ENCODE peak calls at places on chromosome 21, in six cellular contexts. One of them, this sample, is unnamed.

GRCh38 chr21:36466061-36466511 is 13.8 kb downstream of the CLDN14 start:
- DNase-seq in esophagus squamous epithelium: no peak
- DNase-seq in mammary epithelial cell: no peak
- DNase-seq in lower leg skin: no peak
- DNase-seq in adrenal gland: no peak
- DNase-seq in fibroblast of the aortic adventitia: peak
- DNase-seq in this sample: peak

GRCh38 chr21:43972850-43973633 is 39.1 kb upstream of the TRAPPC10 start:
- DNase-seq in esophagus squamous epithelium: no peak
- DNase-seq in adrenal gland: peak
- DNase-seq in fibroblast of the aortic adventitia: no peak
- DNase-seq in lower leg skin: no peak
- DNase-seq in mammary epithelial cell: no peak
- DNase-seq in this sample: no peak

GRCh38 chr21:36080386-36080785 is 10.6 kb downstream of the CBR1 start:
- DNase-seq in adrenal gland: no peak
- DNase-seq in fibroblast of the aortic adventitia: no peak
- DNase-seq in esophagus squamous epithelium: no peak
- DNase-seq in mammary epithelial cell: peak
- DNase-seq in lower leg skin: no peak
- DNase-seq in this sample: peak

GRCh38 chr21:46549650-46550049 is 55.2 kb downstream of the S100B start:
- DNase-seq in lower leg skin: no peak
- DNase-seq in esophagus squamous epithelium: no peak
- DNase-seq in adrenal gland: peak
- DNase-seq in fibroblast of the aortic adventitia: no peak
- DNase-seq in mammary epithelial cell: no peak
- DNase-seq in this sample: no peak

GRCh38 chr21:29190920-29191319 is 60.5 kb downstream of the MAP3K7CL start:
- DNase-seq in esophagus squamous epithelium: no peak
- DNase-seq in lower leg skin: no peak
- DNase-seq in mammary epithelial cell: peak
- DNase-seq in fibroblast of the aortic adventitia: peak
- DNase-seq in adrenal gland: no peak
- DNase-seq in this sample: peak

GRCh38 chr21:18801468-18801867 is 397.9 kb upstream of the TMPRSS15 start:
- DNase-seq in esophagus squamous epithelium: no peak
- DNase-seq in lower leg skin: no peak
- DNase-seq in fibroblast of the aortic adventitia: no peak
- DNase-seq in adrenal gland: no peak
- DNase-seq in mammary epithelial cell: no peak
- DNase-seq in this sample: peak

GRCh38 chr21:39048574-39048973 is 134.7 kb downstream of the PSMG1 start:
- DNase-seq in mammary epithelial cell: peak
- DNase-seq in fibroblast of the aortic adventitia: peak
- DNase-seq in adrenal gland: no peak
- DNase-seq in esophagus squamous epithelium: no peak
- DNase-seq in lower leg skin: no peak
- DNase-seq in this sample: peak

GRCh38 chr21:29797155-29797554 is 142.6 kb downstream of the GRIK1 start:
- DNase-seq in lower leg skin: no peak
- DNase-seq in esophagus squamous epithelium: no peak
- DNase-seq in mammary epithelial cell: no peak
- DNase-seq in fibroblast of the aortic adventitia: no peak
- DNase-seq in adrenal gland: no peak
- DNase-seq in this sample: no peak

GRCh38 chr21:37073417-37074194 is 552 bp downstream of the TTC3 start:
- DNase-seq in fibroblast of the aortic adventitia: peak
- DNase-seq in adrenal gland: peak
- DNase-seq in lower leg skin: peak
- DNase-seq in mammary epithelial cell: no peak
- DNase-seq in esophagus squamous epithelium: no peak
- DNase-seq in this sample: peak

GRCh38 chr21:38925923-38926322 is 120.2 kb downstream of the ETS2 start:
- DNase-seq in adrenal gland: peak
- DNase-seq in mammary epithelial cell: peak
- DNase-seq in esophagus squamous epithelium: no peak
- DNase-seq in fibroblast of the aortic adventitia: peak
- DNase-seq in lower leg skin: peak
- DNase-seq in this sample: peak

GRCh38 chr21:37478821-37479220 is 112.2 kb downstream of the DYRK1A start:
- DNase-seq in esophagus squamous epithelium: no peak
- DNase-seq in mammary epithelial cell: no peak
- DNase-seq in fibroblast of the aortic adventitia: no peak
- DNase-seq in adrenal gland: no peak
- DNase-seq in lower leg skin: no peak
- DNase-seq in this sample: no peak

GRCh38 chr21:14900611-14901010 is 164.2 kb downstream of the NRIP1 start:
- DNase-seq in lower leg skin: no peak
- DNase-seq in esophagus squamous epithelium: no peak
- DNase-seq in mammary epithelial cell: peak
- DNase-seq in fibroblast of the aortic adventitia: peak
- DNase-seq in adrenal gland: no peak
- DNase-seq in this sample: peak

GRCh38 chr21:39445339-39446269 is at the start of gene LCA5L:
- DNase-seq in mammary epithelial cell: peak
- DNase-seq in fibroblast of the aortic adventitia: peak
- DNase-seq in adrenal gland: peak
- DNase-seq in esophagus squamous epithelium: peak
- DNase-seq in lower leg skin: peak
- DNase-seq in this sample: peak

GRCh38 chr21:39637197-39637970 is 24.6 kb downstream of the B3GALT5 start:
- DNase-seq in esophagus squamous epithelium: no peak
- DNase-seq in lower leg skin: no peak
- DNase-seq in mammary epithelial cell: no peak
- DNase-seq in fibroblast of the aortic adventitia: no peak
- DNase-seq in adrenal gland: no peak
- DNase-seq in this sample: no peak

GRCh38 chr21:29304577-29304976 is 5.9 kb downstream of the BACH1 start:
- DNase-seq in fibroblast of the aortic adventitia: no peak
- DNase-seq in adrenal gland: no peak
- DNase-seq in esophagus squamous epithelium: no peak
- DNase-seq in lower leg skin: no peak
- DNase-seq in mammary epithelial cell: no peak
- DNase-seq in this sample: no peak

DNA sequence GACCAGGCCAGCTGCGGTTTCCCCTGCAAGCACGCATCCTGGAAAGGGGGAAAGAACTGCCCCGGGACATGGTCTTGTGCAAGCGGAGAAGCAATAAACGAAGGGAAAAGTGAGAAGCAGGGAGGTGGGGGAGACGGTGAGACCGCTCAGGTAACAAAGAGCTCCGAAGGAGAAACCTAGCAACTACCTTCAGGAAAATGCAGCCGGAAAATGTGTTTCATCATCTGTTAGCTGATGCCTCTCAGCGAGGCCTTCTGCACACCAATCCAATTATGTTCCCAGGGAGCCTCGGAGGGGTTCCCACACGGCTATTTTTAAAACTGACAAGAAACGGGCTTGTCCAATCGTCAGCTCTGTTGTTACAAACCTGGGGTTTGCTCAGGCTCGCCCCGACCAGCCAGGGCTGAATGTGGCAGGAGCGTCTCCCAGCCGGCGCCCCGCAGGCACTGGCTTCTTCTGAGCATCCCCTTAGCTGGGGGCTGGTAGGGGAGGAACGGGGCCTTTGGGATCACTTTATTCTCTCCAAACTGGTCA is 3.4 kb downstream of the RIPK4 start:
- DNase-seq in lower leg skin: no peak
- DNase-seq in fibroblast of the aortic adventitia: no peak
- DNase-seq in esophagus squamous epithelium: no peak
- DNase-seq in adrenal gland: no peak
- DNase-seq in mammary epithelial cell: peak
- DNase-seq in this sample: peak
- TF ChIP-seq CTCF in lower leg skin: no peak
- TF ChIP-seq CTCF in fibroblast of the aortic adventitia: no peak
- TF ChIP-seq CTCF in esophagus squamous epithelium: no peak
- TF ChIP-seq CTCF in adrenal gland: no peak
- TF ChIP-seq CTCF in mammary epithelial cell: no peak
- TF ChIP-seq CTCF in this sample: no peak

GRCh38 chr21:41169258-41169576 is 1.3 kb downstream of the BACE2 start:
- DNase-seq in mammary epithelial cell: no peak
- DNase-seq in fibroblast of the aortic adventitia: no peak
- DNase-seq in adrenal gland: no peak
- DNase-seq in lower leg skin: no peak
- DNase-seq in esophagus squamous epithelium: no peak
- DNase-seq in this sample: no peak
- H3K4me3 ChIP-seq in mammary epithelial cell: peak
- H3K4me3 ChIP-seq in fibroblast of the aortic adventitia: peak
- H3K4me3 ChIP-seq in adrenal gland: no peak
- H3K4me3 ChIP-seq in lower leg skin: no peak
- H3K4me3 ChIP-seq in esophagus squamous epithelium: peak
- H3K4me3 ChIP-seq in this sample: peak

GRCh38 chr21:45074818-45075605 is 632 bp downstream of the ADARB1 start:
- DNase-seq in lower leg skin: peak
- DNase-seq in esophagus squamous epithelium: no peak
- DNase-seq in adrenal gland: no peak
- DNase-seq in fibroblast of the aortic adventitia: peak
- DNase-seq in mammary epithelial cell: peak
- DNase-seq in this sample: peak
- TF ChIP-seq CTCF in lower leg skin: no peak
- TF ChIP-seq CTCF in esophagus squamous epithelium: no peak
- TF ChIP-seq CTCF in adrenal gland: no peak
- TF ChIP-seq CTCF in fibroblast of the aortic adventitia: no peak
- TF ChIP-seq CTCF in mammary epithelial cell: no peak
- TF ChIP-seq CTCF in this sample: no peak

GRCh38 chr21:17050156-17050555 is 462.7 kb upstream of the CXADR start:
- DNase-seq in lower leg skin: no peak
- DNase-seq in adrenal gland: no peak
- DNase-seq in mammary epithelial cell: no peak
- DNase-seq in esophagus squamous epithelium: no peak
- DNase-seq in fibroblast of the aortic adventitia: no peak
- DNase-seq in this sample: no peak

GRCh38 chr21:17044696-17045095 is 468.1 kb upstream of the CXADR start:
- DNase-seq in fibroblast of the aortic adventitia: no peak
- DNase-seq in esophagus squamous epithelium: no peak
- DNase-seq in mammary epithelial cell: no peak
- DNase-seq in adrenal gland: no peak
- DNase-seq in lower leg skin: no peak
- DNase-seq in this sample: no peak

GRCh38 chr21:17048974-17049373 is 463.9 kb upstream of the CXADR start:
- DNase-seq in adrenal gland: no peak
- DNase-seq in fibroblast of the aortic adventitia: no peak
- DNase-seq in lower leg skin: no peak
- DNase-seq in esophagus squamous epithelium: no peak
- DNase-seq in mammary epithelial cell: no peak
- DNase-seq in this sample: no peak

GRCh38 chr21:17050646-17051045 is 462.2 kb upstream of the CXADR start:
- DNase-seq in esophagus squamous epithelium: no peak
- DNase-seq in fibroblast of the aortic adventitia: no peak
- DNase-seq in adrenal gland: no peak
- DNase-seq in lower leg skin: no peak
- DNase-seq in mammary epithelial cell: no peak
- DNase-seq in this sample: no peak

DNA sequence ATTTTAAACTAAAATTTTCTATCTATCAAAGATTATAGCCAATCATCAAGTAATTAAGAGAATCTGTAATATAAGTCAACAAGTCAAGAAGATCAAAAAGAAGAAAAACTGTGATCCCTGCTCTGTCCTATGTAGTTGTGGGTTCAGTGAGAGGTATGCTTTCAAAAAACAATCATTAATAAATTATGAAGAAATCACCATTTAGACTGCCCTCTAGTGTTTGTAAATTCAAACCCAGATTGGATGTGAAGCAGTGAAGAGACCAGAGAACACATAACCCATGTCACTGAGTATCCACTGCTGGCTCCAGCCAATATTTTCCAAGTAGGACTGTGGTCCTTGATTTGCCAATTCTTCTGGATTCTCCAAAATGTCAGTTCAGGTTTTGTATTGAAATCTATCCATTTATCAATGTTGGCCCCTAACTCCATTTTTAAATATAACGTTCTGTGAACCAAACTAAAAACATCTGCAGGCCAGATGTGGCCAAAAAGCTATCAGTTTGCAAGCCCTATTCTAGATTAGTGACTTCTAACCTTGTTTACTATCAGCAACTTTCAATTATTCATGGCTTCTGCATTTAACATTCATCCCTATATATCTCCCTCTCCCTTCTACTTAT is 467.5 kb upstream of the CXADR start:
- DNase-seq in lower leg skin: no peak
- DNase-seq in adrenal gland: no peak
- DNase-seq in fibroblast of the aortic adventitia: peak
- DNase-seq in mammary epithelial cell: peak
- DNase-seq in esophagus squamous epithelium: no peak
- DNase-seq in this sample: peak
- H3K4me3 ChIP-seq in lower leg skin: no peak
- H3K4me3 ChIP-seq in adrenal gland: no peak
- H3K4me3 ChIP-seq in fibroblast of the aortic adventitia: no peak
- H3K4me3 ChIP-seq in mammary epithelial cell: no peak
- H3K4me3 ChIP-seq in esophagus squamous epithelium: no peak
- H3K4me3 ChIP-seq in this sample: no peak

GRCh38 chr21:42047821-42048613 is 23.1 kb upstream of the UMODL1 start:
- DNase-seq in adrenal gland: peak
- DNase-seq in fibroblast of the aortic adventitia: peak
- DNase-seq in lower leg skin: no peak
- DNase-seq in esophagus squamous epithelium: no peak
- DNase-seq in mammary epithelial cell: peak
- DNase-seq in this sample: no peak
- TF ChIP-seq CTCF in adrenal gland: no peak
- TF ChIP-seq CTCF in fibroblast of the aortic adventitia: peak
- TF ChIP-seq CTCF in lower leg skin: no peak
- TF ChIP-seq CTCF in esophagus squamous epithelium: no peak
- TF ChIP-seq CTCF in mammary epithelial cell: no peak
- TF ChIP-seq CTCF in this sample: no peak

GRCh38 chr21:31873696-31874599 is 1.1 kb downstream of the HUNK start:
- DNase-seq in fibroblast of the aortic adventitia: no peak
- DNase-seq in adrenal gland: no peak
- DNase-seq in esophagus squamous epithelium: no peak
- DNase-seq in mammary epithelial cell: no peak
- DNase-seq in lower leg skin: peak
- DNase-seq in this sample: no peak

GRCh38 chr21:31874817-31875216 is 2.0 kb downstream of the HUNK start:
- DNase-seq in mammary epithelial cell: no peak
- DNase-seq in adrenal gland: no peak
- DNase-seq in esophagus squamous epithelium: no peak
- DNase-seq in lower leg skin: peak
- DNase-seq in fibroblast of the aortic adventitia: no peak
- DNase-seq in this sample: no peak

GRCh38 chr21:31873275-31873695 is 465 bp downstream of the HUNK start:
- DNase-seq in adrenal gland: no peak
- DNase-seq in lower leg skin: peak
- DNase-seq in mammary epithelial cell: no peak
- DNase-seq in esophagus squamous epithelium: no peak
- DNase-seq in fibroblast of the aortic adventitia: no peak
- DNase-seq in this sample: no peak

GRCh38 chr21:31872072-31872451 is 758 bp upstream of the HUNK start:
- DNase-seq in mammary epithelial cell: no peak
- DNase-seq in adrenal gland: no peak
- DNase-seq in esophagus squamous epithelium: no peak
- DNase-seq in lower leg skin: no peak
- DNase-seq in fibroblast of the aortic adventitia: no peak
- DNase-seq in this sample: no peak

GRCh38 chr21:31872452-31873274 is at the start of gene HUNK:
- DNase-seq in esophagus squamous epithelium: no peak
- DNase-seq in lower leg skin: peak
- DNase-seq in fibroblast of the aortic adventitia: peak
- DNase-seq in mammary epithelial cell: peak
- DNase-seq in adrenal gland: peak
- DNase-seq in this sample: peak
- H3K4me3 ChIP-seq in esophagus squamous epithelium: peak
- H3K4me3 ChIP-seq in lower leg skin: peak
- H3K4me3 ChIP-seq in fibroblast of the aortic adventitia: peak
- H3K4me3 ChIP-seq in mammary epithelial cell: peak
- H3K4me3 ChIP-seq in adrenal gland: no peak
- H3K4me3 ChIP-seq in this sample: peak

GRCh38 chr21:20418353-20418752 is 579.9 kb upstream of the NCAM2 start:
- DNase-seq in fibroblast of the aortic adventitia: no peak
- DNase-seq in esophagus squamous epithelium: no peak
- DNase-seq in lower leg skin: no peak
- DNase-seq in adrenal gland: no peak
- DNase-seq in mammary epithelial cell: no peak
- DNase-seq in this sample: no peak
- TF ChIP-seq CTCF in fibroblast of the aortic adventitia: no peak
- TF ChIP-seq CTCF in esophagus squamous epithelium: no peak
- TF ChIP-seq CTCF in lower leg skin: no peak
- TF ChIP-seq CTCF in adrenal gland: no peak
- TF ChIP-seq CTCF in mammary epithelial cell: no peak
- TF ChIP-seq CTCF in this sample: no peak

This sample was measured in epithelial cell of esophagus.